ENCODE peak calls at places on chromosomes 6 and 20, in nine cellular contexts. One of them, this sample, is unnamed.

GRCh38 chr6:14488185-14488584 is 370.6 kb downstream of the CD83 start:
- DNase-seq in hepatocyte: no peak
- DNase-seq in neural progenitor cell: no peak
- DNase-seq in HepG2: no peak
- DNase-seq in astrocyte: no peak
- DNase-seq in PC-9: no peak
- DNase-seq in PC-3: no peak
- DNase-seq in endothelial cell of umbilical vein: no peak
- DNase-seq in GM23248: no peak
- DNase-seq in this sample: no peak

GRCh38 chr6:44263357-44264100 is 1.8 kb downstream of the NFKBIE start:
- DNase-seq in hepatocyte: peak
- DNase-seq in neural progenitor cell: no peak
- DNase-seq in HepG2: no peak
- DNase-seq in astrocyte: no peak
- DNase-seq in PC-9: peak
- DNase-seq in PC-3: no peak
- DNase-seq in endothelial cell of umbilical vein: peak
- DNase-seq in GM23248: no peak
- DNase-seq in this sample: no peak

GRCh38 chr6:34341481-34341971 is 50.9 kb downstream of the NUDT3 start:
- DNase-seq in hepatocyte: no peak
- DNase-seq in neural progenitor cell: no peak
- DNase-seq in HepG2: no peak
- DNase-seq in astrocyte: peak
- DNase-seq in PC-9: no peak
- DNase-seq in PC-3: peak
- DNase-seq in endothelial cell of umbilical vein: peak
- DNase-seq in GM23248: peak
- DNase-seq in this sample: no peak

GRCh38 chr6:30900863-30901417 is 7.1 kb upstream of the GTF2H4 start:
- DNase-seq in hepatocyte: no peak
- DNase-seq in neural progenitor cell: no peak
- DNase-seq in HepG2: no peak
- DNase-seq in astrocyte: no peak
- DNase-seq in PC-9: no peak
- DNase-seq in PC-3: no peak
- DNase-seq in endothelial cell of umbilical vein: no peak
- DNase-seq in GM23248: no peak
- DNase-seq in this sample: no peak

GRCh38 chr20:58322083-58322482 is 12.6 kb downstream of the RAB22A start:
- DNase-seq in hepatocyte: no peak
- DNase-seq in neural progenitor cell: no peak
- DNase-seq in HepG2: no peak
- DNase-seq in astrocyte: no peak
- DNase-seq in PC-9: no peak
- DNase-seq in PC-3: no peak
- DNase-seq in endothelial cell of umbilical vein: no peak
- DNase-seq in GM23248: no peak
- DNase-seq in this sample: no peak

GRCh38 chr6:97947841-97948240 is 664.8 kb upstream of the MMS22L start:
- DNase-seq in hepatocyte: peak
- DNase-seq in neural progenitor cell: no peak
- DNase-seq in HepG2: peak
- DNase-seq in astrocyte: peak
- DNase-seq in PC-9: peak
- DNase-seq in PC-3: peak
- DNase-seq in endothelial cell of umbilical vein: peak
- DNase-seq in GM23248: peak
- DNase-seq in this sample: peak

GRCh38 chr6:4947716-4948115 is 56.1 kb downstream of the RPP40 start:
- DNase-seq in hepatocyte: no peak
- DNase-seq in neural progenitor cell: no peak
- DNase-seq in HepG2: no peak
- DNase-seq in astrocyte: no peak
- DNase-seq in PC-9: no peak
- DNase-seq in PC-3: no peak
- DNase-seq in endothelial cell of umbilical vein: no peak
- DNase-seq in GM23248: no peak
- DNase-seq in this sample: no peak

GRCh38 chr6:43761666-43762409 is 8.2 kb upstream of the VEGFA start:
- DNase-seq in hepatocyte: no peak
- DNase-seq in neural progenitor cell: no peak
- DNase-seq in HepG2: no peak
- DNase-seq in astrocyte: no peak
- DNase-seq in PC-9: no peak
- DNase-seq in PC-3: no peak
- DNase-seq in endothelial cell of umbilical vein: no peak
- DNase-seq in GM23248: no peak
- DNase-seq in this sample: no peak

GRCh38 chr20:2508631-2509467 is at the start of gene ZNF343:
- DNase-seq in hepatocyte: peak
- DNase-seq in neural progenitor cell: peak
- DNase-seq in HepG2: peak
- DNase-seq in astrocyte: peak
- DNase-seq in PC-9: peak
- DNase-seq in PC-3: peak
- DNase-seq in endothelial cell of umbilical vein: peak
- DNase-seq in GM23248: peak
- DNase-seq in this sample: peak

GRCh38 chr20:41180599-41181333 is 43.4 kb downstream of the PLCG1 start:
- DNase-seq in hepatocyte: no peak
- DNase-seq in neural progenitor cell: no peak
- DNase-seq in HepG2: peak
- DNase-seq in astrocyte: no peak
- DNase-seq in PC-9: no peak
- DNase-seq in PC-3: no peak
- DNase-seq in endothelial cell of umbilical vein: no peak
- DNase-seq in GM23248: no peak
- DNase-seq in this sample: no peak

GRCh38 chr6:74431873-74432272 is 735.9 kb downstream of the CD109 start:
- DNase-seq in hepatocyte: no peak
- DNase-seq in neural progenitor cell: no peak
- DNase-seq in HepG2: no peak
- DNase-seq in astrocyte: peak
- DNase-seq in PC-9: no peak
- DNase-seq in PC-3: peak
- DNase-seq in endothelial cell of umbilical vein: no peak
- DNase-seq in GM23248: peak
- DNase-seq in this sample: no peak

GRCh38 chr6:108982154-108983113 is 112.2 kb downstream of the SESN1 start:
- DNase-seq in hepatocyte: no peak
- DNase-seq in neural progenitor cell: no peak
- DNase-seq in HepG2: no peak
- DNase-seq in astrocyte: no peak
- DNase-seq in PC-9: no peak
- DNase-seq in PC-3: no peak
- DNase-seq in endothelial cell of umbilical vein: no peak
- DNase-seq in GM23248: no peak
- DNase-seq in this sample: no peak

GRCh38 chr6:73368675-73369074 is 1.0 kb downstream of the OOEP start:
- DNase-seq in hepatocyte: no peak
- DNase-seq in neural progenitor cell: no peak
- DNase-seq in HepG2: no peak
- DNase-seq in astrocyte: no peak
- DNase-seq in PC-9: no peak
- DNase-seq in PC-3: no peak
- DNase-seq in endothelial cell of umbilical vein: no peak
- DNase-seq in GM23248: no peak
- DNase-seq in this sample: no peak

GRCh38 chr20:61556116-61556515 is 304.1 kb downstream of the CDH4 start:
- DNase-seq in hepatocyte: no peak
- DNase-seq in neural progenitor cell: no peak
- DNase-seq in HepG2: no peak
- DNase-seq in astrocyte: peak
- DNase-seq in PC-9: no peak
- DNase-seq in PC-3: no peak
- DNase-seq in endothelial cell of umbilical vein: no peak
- DNase-seq in GM23248: peak
- DNase-seq in this sample: peak

GRCh38 chr20:61559706-61560315 is 307.8 kb downstream of the CDH4 start:
- DNase-seq in hepatocyte: no peak
- DNase-seq in neural progenitor cell: no peak
- DNase-seq in HepG2: no peak
- DNase-seq in astrocyte: no peak
- DNase-seq in PC-9: no peak
- DNase-seq in PC-3: no peak
- DNase-seq in endothelial cell of umbilical vein: no peak
- DNase-seq in GM23248: no peak
- DNase-seq in this sample: no peak

GRCh38 chr20:61558726-61559125 is 306.7 kb downstream of the CDH4 start:
- DNase-seq in hepatocyte: no peak
- DNase-seq in neural progenitor cell: peak
- DNase-seq in HepG2: no peak
- DNase-seq in astrocyte: peak
- DNase-seq in PC-9: no peak
- DNase-seq in PC-3: no peak
- DNase-seq in endothelial cell of umbilical vein: no peak
- DNase-seq in GM23248: peak
- DNase-seq in this sample: no peak

GRCh38 chr20:61560361-61560853 is 308.3 kb downstream of the CDH4 start:
- DNase-seq in hepatocyte: peak
- DNase-seq in neural progenitor cell: no peak
- DNase-seq in HepG2: no peak
- DNase-seq in astrocyte: peak
- DNase-seq in PC-9: no peak
- DNase-seq in PC-3: peak
- DNase-seq in endothelial cell of umbilical vein: no peak
- DNase-seq in GM23248: peak
- DNase-seq in this sample: peak

GRCh38 chr20:61557603-61558002 is 305.5 kb downstream of the CDH4 start:
- DNase-seq in hepatocyte: no peak
- DNase-seq in neural progenitor cell: peak
- DNase-seq in HepG2: no peak
- DNase-seq in astrocyte: no peak
- DNase-seq in PC-9: no peak
- DNase-seq in PC-3: no peak
- DNase-seq in endothelial cell of umbilical vein: no peak
- DNase-seq in GM23248: no peak
- DNase-seq in this sample: no peak
- TF ChIP-seq EZH2 in hepatocyte: no peak
- TF ChIP-seq EZH2 in neural progenitor cell: no peak
- TF ChIP-seq EZH2 in HepG2: no peak
- TF ChIP-seq EZH2 in astrocyte: no peak
- TF ChIP-seq EZH2 in PC-9: no peak
- TF ChIP-seq EZH2 in PC-3: no peak
- TF ChIP-seq EZH2 in endothelial cell of umbilical vein: no peak
- TF ChIP-seq EZH2 in GM23248: no peak
- TF ChIP-seq EZH2 in this sample: no peak

DNA sequence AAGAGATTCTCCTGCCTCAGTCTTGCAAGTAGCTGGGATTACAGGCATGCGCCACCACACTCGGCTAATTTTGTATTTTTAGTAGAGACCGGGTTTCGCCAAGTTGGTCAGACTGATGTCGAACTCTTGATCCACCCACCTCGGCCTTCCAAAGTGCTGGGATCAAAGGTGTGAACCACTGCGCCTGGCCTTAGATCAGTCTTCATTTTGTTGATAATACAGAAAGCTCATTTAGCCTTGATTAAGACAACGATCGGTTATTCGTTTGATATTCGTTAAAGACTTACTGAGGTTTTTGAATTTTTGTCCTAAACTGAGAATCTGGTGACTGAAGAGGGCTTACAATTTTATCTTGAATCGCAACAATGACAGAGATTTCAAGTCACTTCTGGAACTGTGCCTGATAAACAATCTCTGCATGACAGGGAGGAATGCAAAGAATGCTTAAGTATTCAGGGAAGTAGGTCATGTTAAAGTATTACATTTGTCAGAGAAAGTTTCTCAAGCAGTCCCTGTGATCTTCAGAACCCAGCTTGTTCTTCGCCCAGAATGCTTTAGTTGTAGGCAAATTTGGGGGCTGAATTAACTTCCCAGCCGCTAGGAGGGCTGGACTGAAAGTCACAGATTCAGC is 14.8 kb downstream of the AKAP12 start:
- DNase-seq in hepatocyte: peak
- DNase-seq in neural progenitor cell: no peak
- DNase-seq in HepG2: no peak
- DNase-seq in astrocyte: peak
- DNase-seq in PC-9: peak
- DNase-seq in PC-3: peak
- DNase-seq in endothelial cell of umbilical vein: peak
- DNase-seq in GM23248: peak
- DNase-seq in this sample: peak
- H3K27ac ChIP-seq in hepatocyte: no peak
- H3K27ac ChIP-seq in neural progenitor cell: no peak
- H3K27ac ChIP-seq in HepG2: no peak
- H3K27ac ChIP-seq in astrocyte: peak
- H3K27ac ChIP-seq in PC-9: no peak
- H3K27ac ChIP-seq in PC-3: no peak
- H3K27ac ChIP-seq in endothelial cell of umbilical vein: peak
- H3K27ac ChIP-seq in GM23248: no peak
- H3K27ac ChIP-seq in this sample: peak

GRCh38 chr20:9515211-9515580 is 806 bp downstream of the LAMP5 start:
- DNase-seq in hepatocyte: no peak
- DNase-seq in neural progenitor cell: no peak
- DNase-seq in HepG2: no peak
- DNase-seq in astrocyte: no peak
- DNase-seq in PC-9: no peak
- DNase-seq in PC-3: no peak
- DNase-seq in endothelial cell of umbilical vein: no peak
- DNase-seq in GM23248: no peak
- DNase-seq in this sample: no peak

GRCh38 chr20:9514461-9515210 is at the start of gene LAMP5:
- DNase-seq in hepatocyte: peak
- DNase-seq in neural progenitor cell: peak
- DNase-seq in HepG2: no peak
- DNase-seq in astrocyte: peak
- DNase-seq in PC-9: no peak
- DNase-seq in PC-3: peak
- DNase-seq in endothelial cell of umbilical vein: peak
- DNase-seq in GM23248: peak
- DNase-seq in this sample: peak

GRCh38 chr20:9516658-9516987 is 2.2 kb downstream of the LAMP5 start:
- DNase-seq in hepatocyte: no peak
- DNase-seq in neural progenitor cell: peak
- DNase-seq in HepG2: no peak
- DNase-seq in astrocyte: no peak
- DNase-seq in PC-9: no peak
- DNase-seq in PC-3: no peak
- DNase-seq in endothelial cell of umbilical vein: no peak
- DNase-seq in GM23248: no peak
- DNase-seq in this sample: no peak

GRCh38 chr20:9517297-9518134 is 3.1 kb downstream of the LAMP5 start:
- DNase-seq in hepatocyte: no peak
- DNase-seq in neural progenitor cell: no peak
- DNase-seq in HepG2: no peak
- DNase-seq in astrocyte: no peak
- DNase-seq in PC-9: no peak
- DNase-seq in PC-3: no peak
- DNase-seq in endothelial cell of umbilical vein: no peak
- DNase-seq in GM23248: no peak
- DNase-seq in this sample: no peak

GRCh38 chr20:9515761-9516657 is 1.6 kb downstream of the LAMP5 start:
- DNase-seq in hepatocyte: no peak
- DNase-seq in neural progenitor cell: peak
- DNase-seq in HepG2: no peak
- DNase-seq in astrocyte: no peak
- DNase-seq in PC-9: no peak
- DNase-seq in PC-3: peak
- DNase-seq in endothelial cell of umbilical vein: peak
- DNase-seq in GM23248: no peak
- DNase-seq in this sample: no peak
- TF ChIP-seq EZH2 in hepatocyte: peak
- TF ChIP-seq EZH2 in neural progenitor cell: peak
- TF ChIP-seq EZH2 in HepG2: no peak
- TF ChIP-seq EZH2 in astrocyte: peak
- TF ChIP-seq EZH2 in PC-9: no peak
- TF ChIP-seq EZH2 in PC-3: no peak
- TF ChIP-seq EZH2 in endothelial cell of umbilical vein: peak
- TF ChIP-seq EZH2 in GM23248: no peak
- TF ChIP-seq EZH2 in this sample: no peak

GRCh38 chr6:53282741-53283140 is 66.0 kb downstream of the ELOVL5 start:
- DNase-seq in hepatocyte: no peak
- DNase-seq in neural progenitor cell: no peak
- DNase-seq in HepG2: no peak
- DNase-seq in astrocyte: no peak
- DNase-seq in PC-9: no peak
- DNase-seq in PC-3: no peak
- DNase-seq in endothelial cell of umbilical vein: peak
- DNase-seq in GM23248: no peak
- DNase-seq in this sample: no peak
- H3K27ac ChIP-seq in hepatocyte: no peak
- H3K27ac ChIP-seq in neural progenitor cell: no peak
- H3K27ac ChIP-seq in HepG2: no peak
- H3K27ac ChIP-seq in astrocyte: peak
- H3K27ac ChIP-seq in PC-9: no peak
- H3K27ac ChIP-seq in PC-3: no peak
- H3K27ac ChIP-seq in endothelial cell of umbilical vein: no peak
- H3K27ac ChIP-seq in GM23248: no peak
- H3K27ac ChIP-seq in this sample: no peak